ENCODE peak calls at places on chromosomes 12 and 14, in five cellular contexts. X is heart left ventricle; N is effector memory CD4-positive, alpha-beta T cell; O is breast epithelium; P is stomach. U is an unnamed sample. For H3K4me1, H3K9me3 and H3K36me3, the result is how much of the 10 kb centered on the place peaks cover.

GRCh38 chr14:20805485-20805884 is 2.8 kb upstream of the RNASE1 start:
- DNase-seq in P (no peak), N (no peak), X (no peak), O (no peak), U (no peak)

GRCh38 chr14:97824218-97824617 is 1027.0 kb downstream of the VRK1 start:
- DNase-seq in P (no peak), X (no peak), O (no peak), N (no peak), U (no peak)

GRCh38 chr12:109592905-109593272 is 19.3 kb downstream of the MVK start:
- DNase-seq in O (no peak), X (no peak), N (no peak), P (no peak), U (no peak)

GRCh38 chr12:98344630-98345029 is 170.8 kb upstream of the TMPO start:
- DNase-seq in P (no peak), O (no peak), X (no peak), N (no peak), U (no peak)

GRCh38 chr12:50057000-50057841 is at the start of gene ASIC1:
- DNase-seq in N (peak), O (peak), P (peak), X (peak), U (peak)

GRCh38 chr12:27123642-27124041 is 41.3 kb upstream of the C12orf71 start:
- DNase-seq in P (no peak), X (no peak), N (no peak), O (no peak), U (no peak)

GRCh38 chr14:101853455-101854018 is 92.0 kb downstream of the PPP2R5C start:
- DNase-seq in P (no peak), O (no peak), N (no peak), X (no peak), U (no peak)

GRCh38 chr12:49636979-49637378 is 13.6 kb downstream of the PRPF40B start:
- DNase-seq in X (peak), O (peak), N (peak), P (peak), U (peak)

GRCh38 chr14:55274144-55274543 is 2.9 kb downstream of the FBXO34 start:
- DNase-seq in X (no peak), N (no peak), O (no peak), P (no peak), U (no peak)

GRCh38 chr14:52259452-52259851 is 8.0 kb upstream of the PTGDR start:
- DNase-seq in N (no peak), X (no peak), P (no peak), O (no peak), U (no peak)

GRCh38 chr14:94112513-94113060 is 2.1 kb downstream of the IFI27 start:
- DNase-seq in X (no peak), N (no peak), P (peak), O (no peak), U (no peak)

DNA sequence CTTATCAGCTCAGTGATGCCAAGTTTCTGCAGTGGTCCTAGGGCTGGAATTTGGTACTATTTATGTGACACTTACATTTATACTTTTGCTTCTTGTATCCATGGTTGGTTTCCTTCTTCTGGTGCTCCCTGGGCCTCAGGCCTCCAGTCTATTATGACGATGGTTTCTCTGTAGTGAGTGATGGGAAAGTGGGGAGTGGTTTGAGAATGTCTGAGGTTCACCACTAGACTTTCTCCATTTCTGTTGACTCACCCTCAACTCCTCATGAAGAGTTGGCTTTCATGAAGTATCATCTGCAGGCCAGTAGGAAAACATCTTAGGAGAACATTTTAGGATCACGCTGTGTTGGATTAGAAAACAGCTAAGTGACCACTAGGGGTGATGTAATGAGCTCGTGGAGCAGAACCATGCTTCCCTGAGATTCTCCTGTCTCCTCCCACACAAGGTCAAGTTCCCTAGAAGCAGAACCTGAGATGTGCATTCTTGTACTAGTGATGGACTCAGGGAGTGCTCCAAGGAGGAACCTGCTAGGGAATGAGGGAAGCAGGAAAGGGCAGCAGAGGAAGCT is 32.1 kb downstream of the RPH3A start:
- DNase-seq in P (no peak), O (no peak), X (no peak), N (no peak), U (no peak)
- H3K4me1 ChIP-seq in P (under half), O (under half), X (under half), N (under half), U (under half)

GRCh38 chr14:106062502-106063272 is 536.3 kb downstream of the TMEM121 start:
- DNase-seq in X (no peak), N (no peak), O (no peak), P (no peak), U (no peak)
- H3K9me3 ChIP-seq in X (under half), N (under half), O (under half), P (under half), U (under half)

GRCh38 chr12:124485371-124485770 is 82.0 kb downstream of the NCOR2 start:
- DNase-seq in O (no peak), P (no peak), X (peak), N (no peak), U (no peak)
- H3K36me3 ChIP-seq in O (under half), P (half or more), X (under half), N (under half), U (under half)

GRCh38 chr12:116087962-116088361 is 189.5 kb downstream of the MED13L start:
- DNase-seq in O (no peak), X (no peak), P (no peak), N (no peak), U (no peak)

GRCh38 chr12:116090516-116090915 is 187.0 kb downstream of the MED13L start:
- DNase-seq in X (no peak), O (no peak), P (no peak), N (no peak), U (no peak)

GRCh38 chr12:116089080-116089479 is 188.4 kb downstream of the MED13L start:
- DNase-seq in O (no peak), X (no peak), P (no peak), N (no peak), U (no peak)

GRCh38 chr12:116091579-116091978 is 185.9 kb downstream of the MED13L start:
- DNase-seq in O (no peak), P (no peak), N (no peak), X (no peak), U (no peak)

GRCh38 chr12:116087399-116087798 is 190.1 kb downstream of the MED13L start:
- DNase-seq in N (no peak), O (no peak), P (no peak), X (no peak), U (no peak)
- H3K4me1 ChIP-seq in N (under half), O (under half), P (under half), X (under half), U (under half)

DNA sequence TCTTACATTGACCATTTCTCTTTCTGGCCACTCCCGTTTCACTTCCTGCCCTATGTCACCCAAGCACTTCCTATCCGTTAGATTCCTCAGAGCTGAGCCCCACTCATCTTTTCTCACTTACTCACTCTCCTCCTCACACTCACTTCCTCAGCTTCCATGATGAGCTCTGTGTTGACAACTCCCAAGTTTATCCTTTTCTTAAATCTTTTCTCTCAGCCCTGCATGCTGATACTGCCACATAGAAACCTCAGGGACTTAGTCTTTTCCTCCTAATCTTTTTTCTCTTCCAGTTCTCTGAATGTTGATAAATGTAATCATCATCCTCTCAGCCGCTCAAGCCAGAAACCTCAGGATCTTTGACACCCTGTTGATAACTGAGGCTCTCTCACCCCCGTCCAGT is 99.6 kb downstream of the ANO6 start:
- DNase-seq in P (no peak), O (no peak), N (no peak), X (no peak), U (no peak)
- H3K9me3 ChIP-seq in P (under half), O (under half), N (under half), X (under half), U (under half)

GRCh38 chr12:132806857-132807256 is 21.8 kb downstream of the GOLGA3 start:
- DNase-seq in X (no peak), O (no peak), N (no peak), P (no peak), U (no peak)

GRCh38 chr12:132803883-132804282 is 24.8 kb downstream of the GOLGA3 start:
- DNase-seq in X (peak), P (no peak), O (peak), N (no peak), U (no peak)

GRCh38 chr12:132804426-132804861 is 24.2 kb downstream of the GOLGA3 start:
- DNase-seq in X (no peak), O (no peak), P (peak), N (no peak), U (no peak)

GRCh38 chr12:132801741-132802140 is 26.9 kb downstream of the GOLGA3 start:
- DNase-seq in X (no peak), P (no peak), O (no peak), N (no peak), U (no peak)

DNA sequence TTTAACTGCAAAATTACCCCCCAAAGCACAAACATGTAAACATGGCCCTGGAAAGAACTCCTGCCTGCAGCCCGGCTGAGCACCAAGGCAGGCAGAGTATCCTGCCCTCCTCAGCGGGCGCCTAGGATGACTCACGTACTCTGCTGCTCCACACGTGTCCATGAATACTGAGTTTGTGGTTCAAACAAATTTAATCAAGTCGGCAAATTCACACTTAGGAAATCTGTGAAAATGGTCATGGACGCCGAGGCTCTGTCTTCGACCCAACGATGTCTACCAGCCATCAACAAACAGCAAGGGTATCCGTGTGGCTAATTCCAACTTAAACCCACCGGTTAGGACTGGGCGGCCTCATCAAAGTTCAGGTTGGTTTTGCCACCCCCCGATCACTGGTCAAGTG is 25.5 kb downstream of the GOLGA3 start:
- DNase-seq in X (no peak), N (no peak), O (no peak), P (no peak), U (no peak)
- H3K36me3 ChIP-seq in X (under half), N (half or more), O (under half), P (half or more), U (half or more)

GRCh38 chr12:30100736-30101135 is 317.0 kb upstream of the TMTC1 start:
- DNase-seq in N (no peak), P (no peak), X (no peak), O (no peak), U (no peak)
- H3K4me1 ChIP-seq in N (under half), P (under half), X (under half), O (under half), U (under half)

DNA sequence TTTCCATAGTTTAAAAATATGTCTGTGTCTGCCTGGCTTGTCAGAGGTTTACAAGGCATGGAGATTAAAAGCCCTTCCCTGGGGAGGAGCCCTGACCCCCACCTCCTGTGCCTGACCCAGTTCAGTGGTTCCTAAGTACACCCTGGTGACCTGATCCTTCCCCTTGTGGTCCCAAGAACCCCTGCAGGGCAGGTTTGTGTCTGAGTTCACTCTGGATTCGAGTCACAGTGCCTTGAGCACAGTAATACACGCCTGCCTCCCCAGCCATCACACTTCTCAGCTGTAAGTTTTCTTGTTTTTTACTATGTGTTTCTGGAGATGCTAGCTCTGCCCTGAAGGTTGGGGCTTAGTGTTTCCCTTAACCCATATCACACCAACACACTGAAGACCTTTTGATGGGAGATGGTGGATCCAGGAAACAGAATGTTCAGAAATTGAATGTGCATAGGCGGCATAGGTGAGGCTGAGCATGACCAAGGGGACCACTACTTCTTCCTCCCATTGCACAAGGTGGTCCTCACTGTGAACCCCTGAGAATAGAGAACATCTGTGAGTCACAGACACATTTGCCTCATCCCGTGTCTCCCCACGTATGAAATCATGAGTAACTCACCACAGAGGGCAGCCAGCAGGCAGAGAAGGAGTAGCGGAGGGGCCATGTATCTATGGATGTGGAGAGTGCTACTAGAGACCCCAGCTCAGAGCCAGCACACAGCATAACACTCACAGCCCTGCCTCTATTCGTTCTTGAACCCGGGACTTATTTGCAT is 962.9 kb downstream of the TMEM121 start:
- DNase-seq in X (no peak), O (no peak), N (no peak), P (no peak), U (no peak)
- H3K9me3 ChIP-seq in X (under half), O (under half), N (under half), P (under half), U (under half)

GRCh38 chr14:100540926-100541620 is 46.1 kb downstream of the BEGAIN start:
- DNase-seq in X (peak), O (no peak), N (no peak), P (no peak), U (peak)
- H3K36me3 ChIP-seq in X (under half), O (under half), N (under half), P (under half), U (under half)